ENCODE peak calls at places on chromosomes 11 and 22, in ten cellular contexts. E, M, V, Z, K, W, G, C, R and O are unnamed samples.

GRCh38 chr11:1749787-1750351 is 526 bp downstream of the IFITM10 start:
- DNase-seq in E (no peak), M (peak), V (peak), Z (no peak), K (peak), W (no peak), G (no peak), C (peak), R (peak), O (peak)

GRCh38 chr22:21791635-21792625 is 56.3 kb upstream of the YPEL1 start:
- DNase-seq in E (no peak), M (no peak), V (peak), Z (no peak), K (no peak), W (no peak), G (no peak), C (no peak), R (peak), O (peak)

GRCh38 chr11:44097821-44098220 is 2.3 kb downstream of the EXT2 start:
- DNase-seq in E (no peak), M (no peak), V (peak), Z (no peak), K (no peak), W (no peak), G (no peak), C (no peak), R (no peak), O (peak)

GRCh38 chr11:65663634-65664200 is 1.0 kb upstream of the RELA start:
- DNase-seq in E (no peak), M (peak), V (peak), Z (no peak), K (peak), W (peak), G (peak), C (peak), R (peak), O (peak)

GRCh38 chr11:43504316-43504950 is 145.7 kb downstream of the TTC17 start:
- DNase-seq in E (no peak), M (no peak), V (peak), Z (no peak), K (no peak), W (peak), G (peak), C (no peak), R (peak), O (peak)

GRCh38 chr11:45155058-45155551 is 8.7 kb downstream of the PRDM11 start:
- DNase-seq in E (no peak), M (no peak), V (peak), Z (no peak), K (no peak), W (peak), G (no peak), C (no peak), R (peak), O (peak)

GRCh38 chr11:74057251-74058151 is 48.6 kb upstream of the UCP3 start:
- DNase-seq in E (no peak), M (no peak), V (peak), Z (no peak), K (no peak), W (no peak), G (no peak), C (no peak), R (peak), O (peak)

GRCh38 chr22:48842976-48843375 is 984.7 kb downstream of the BRD1 start:
- DNase-seq in E (no peak), M (peak), V (no peak), Z (no peak), K (no peak), W (no peak), G (no peak), C (no peak), R (no peak), O (no peak)

GRCh38 chr11:60771879-60772525 is 13.1 kb upstream of the MS4A10 start:
- DNase-seq in E (no peak), M (peak), V (peak), Z (no peak), K (no peak), W (no peak), G (no peak), C (no peak), R (no peak), O (no peak)

GRCh38 chr22:33038836-33039235 is 19.3 kb downstream of the SYN3 start:
- DNase-seq in E (no peak), M (no peak), V (no peak), Z (no peak), K (peak), W (no peak), G (no peak), C (no peak), R (no peak), O (no peak)

GRCh38 chr22:48993655-48994054 is 834.0 kb downstream of the BRD1 start:
- DNase-seq in E (no peak), M (no peak), V (no peak), Z (no peak), K (no peak), W (no peak), G (no peak), C (no peak), R (no peak), O (no peak)

GRCh38 chr11:130488187-130489026 is 40.0 kb downstream of the ADAMTS15 start:
- DNase-seq in E (no peak), M (no peak), V (peak), Z (no peak), K (no peak), W (no peak), G (no peak), C (no peak), R (no peak), O (no peak)

GRCh38 chr11:117794772-117795629 is 2.0 kb downstream of the DSCAML1 start:
- DNase-seq in E (no peak), M (peak), V (no peak), Z (no peak), K (no peak), W (no peak), G (peak), C (no peak), R (no peak), O (no peak)

GRCh38 chr11:117794144-117794543 is 2.9 kb downstream of the DSCAML1 start:
- DNase-seq in E (no peak), M (peak), V (no peak), Z (no peak), K (no peak), W (no peak), G (no peak), C (no peak), R (no peak), O (no peak)

GRCh38 chr11:117793521-117793920 is 3.5 kb downstream of the DSCAML1 start:
- DNase-seq in E (no peak), M (peak), V (no peak), Z (no peak), K (no peak), W (no peak), G (no peak), C (no peak), R (no peak), O (no peak)

GRCh38 chr11:117792992-117793391 is 4.0 kb downstream of the DSCAML1 start:
- DNase-seq in E (no peak), M (no peak), V (no peak), Z (no peak), K (no peak), W (no peak), G (no peak), C (no peak), R (no peak), O (no peak)

GRCh38 chr11:117792241-117792640 is 4.8 kb downstream of the DSCAML1 start:
- DNase-seq in E (no peak), M (no peak), V (no peak), Z (no peak), K (no peak), W (no peak), G (no peak), C (no peak), R (no peak), O (no peak)
- TF ChIP-seq CTCF in E (no peak), M (no peak), V (no peak), Z (no peak), K (no peak), W (no peak), G (no peak), C (no peak), R (no peak), O (no peak)

GRCh38 chr22:37674951-37675929 is at the start of gene LGALS1:
- DNase-seq in E (peak), M (peak), V (peak), Z (peak), K (peak), W (peak), G (peak), C (peak), R (peak), O (peak)
- TF ChIP-seq CTCF in E (no peak), M (no peak), V (no peak), Z (no peak), K (no peak), W (no peak), G (no peak), C (peak), R (peak), O (peak)

GRCh38 chr11:17351171-17351509 is 460 bp upstream of the NCR3LG1 start:
- DNase-seq in E (no peak), M (no peak), V (no peak), Z (no peak), K (no peak), W (no peak), G (no peak), C (no peak), R (no peak), O (no peak)
- TF ChIP-seq CTCF in E (no peak), M (no peak), V (peak), Z (peak), K (peak), W (no peak), G (peak), C (peak), R (peak), O (peak)

GRCh38 chr11:87739766-87740165 is 435.5 kb downstream of the RAB38 start:
- DNase-seq in E (no peak), M (no peak), V (peak), Z (no peak), K (no peak), W (no peak), G (no peak), C (no peak), R (no peak), O (no peak)

GRCh38 chr11:87740968-87741367 is 434.3 kb downstream of the RAB38 start:
- DNase-seq in E (no peak), M (no peak), V (no peak), Z (no peak), K (no peak), W (no peak), G (no peak), C (no peak), R (no peak), O (no peak)

GRCh38 chr11:87740513-87740912 is 434.7 kb downstream of the RAB38 start:
- DNase-seq in E (no peak), M (no peak), V (no peak), Z (no peak), K (no peak), W (no peak), G (no peak), C (no peak), R (no peak), O (no peak)

DNA sequence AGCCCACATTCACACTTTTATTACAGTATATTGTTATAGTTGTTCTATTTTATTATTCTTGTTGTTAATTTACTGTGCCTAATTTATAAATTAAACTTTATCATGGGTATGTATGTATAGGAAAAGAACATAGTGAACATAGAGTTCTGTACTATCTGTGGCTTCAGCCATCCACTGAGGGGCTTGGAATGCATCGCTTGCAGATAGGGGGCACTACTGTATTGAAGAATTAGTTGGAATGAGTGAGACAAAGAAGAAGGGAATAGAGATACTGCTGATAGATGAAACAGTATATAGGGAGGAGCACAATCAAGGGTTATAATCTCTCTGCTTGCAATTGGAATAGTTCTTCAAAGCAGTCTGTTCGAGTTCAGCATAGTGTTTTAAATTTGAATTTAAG is 432.2 kb downstream of the RAB38 start:
- DNase-seq in E (no peak), M (no peak), V (no peak), Z (no peak), K (no peak), W (no peak), G (peak), C (no peak), R (no peak), O (no peak)
- TF ChIP-seq CTCF in E (peak), M (no peak), V (no peak), Z (peak), K (peak), W (no peak), G (peak), C (no peak), R (no peak), O (no peak)

GRCh38 chr11:77530879-77531278 is 57.0 kb upstream of the PAK1 start:
- DNase-seq in E (no peak), M (no peak), V (no peak), Z (no peak), K (no peak), W (no peak), G (peak), C (no peak), R (no peak), O (no peak)
- TF ChIP-seq CTCF in E (no peak), M (no peak), V (no peak), Z (no peak), K (no peak), W (no peak), G (peak), C (no peak), R (no peak), O (no peak)

GRCh38 chr11:46916669-46917108 is 1.7 kb downstream of the LRP4 start:
- DNase-seq in E (peak), M (peak), V (peak), Z (no peak), K (peak), W (peak), G (peak), C (no peak), R (peak), O (peak)
- TF ChIP-seq CTCF in E (no peak), M (no peak), V (peak), Z (peak), K (peak), W (no peak), G (no peak), C (peak), R (peak), O (peak)